ENCODE peak calls at places on chromosomes 4 and X, in ten cellular contexts. I is central memory CD4-positive, alpha-beta T cell; O is heart right ventricle; J is endothelial cell; Q is astrocyte of the cerebellum; W is stimulated activated CD4-positive, alpha-beta T cell treated with anti-CD3 and anti-CD28 coated beads, Interleukin-1b, Interleukin-23, amount 100 ng/mL, for 24 hours; A is NCI-H2081; Z is NCI-H345; U is foreskin fibroblast; H is upper lobe of left lung. V is an unnamed sample.

GRCh38 chr4:124509151-124509550 is 203.4 kb downstream of the ANKRD50 start:
- DNase-seq in I (no peak), O (no peak), J (no peak), Q (no peak), W (no peak), A (no peak), Z (no peak), U (no peak), H (no peak), V (no peak)

GRCh38 chrX:11089802-11090201 is 21.3 kb upstream of the HCCS start:
- DNase-seq in I (no peak), O (no peak), J (no peak), Q (no peak), W (no peak), A (no peak), Z (no peak), U (no peak), H (no peak), V (no peak)

GRCh38 chrX:69501433-69501832 is 2.7 kb upstream of the NALF2 start:
- DNase-seq in I (no peak), O (peak), J (peak), Q (no peak), W (no peak), A (peak), Z (peak), U (no peak), H (no peak), V (no peak)

GRCh38 chr4:6342530-6343293 is 73.1 kb downstream of the WFS1 start:
- DNase-seq in I (no peak), O (peak), J (no peak), Q (no peak), W (no peak), A (peak), Z (peak), U (no peak), H (no peak), V (no peak)

GRCh38 chr4:140637836-140638235 is 69.1 kb upstream of the UCP1 start:
- DNase-seq in I (no peak), O (no peak), J (peak), Q (no peak), W (peak), A (peak), Z (peak), U (no peak), H (no peak), V (no peak)

GRCh38 chrX:115531818-115532403 is 29.1 kb upstream of the PLS3 start:
- DNase-seq in I (no peak), O (no peak), J (no peak), Q (no peak), W (no peak), A (no peak), Z (no peak), U (peak), H (no peak), V (no peak)

GRCh38 chrX:44025611-44026010 is 52.4 kb upstream of the NDP start:
- DNase-seq in I (no peak), O (no peak), J (no peak), Q (no peak), W (no peak), A (no peak), Z (no peak), U (peak), H (no peak), V (no peak)

GRCh38 chr4:146165840-146166239 is 9.7 kb upstream of the LSM6 start:
- DNase-seq in I (no peak), O (no peak), J (no peak), Q (peak), W (no peak), A (no peak), Z (no peak), U (peak), H (no peak), V (no peak)

GRCh38 chr4:104735174-104735573 is 240.5 kb upstream of the CXXC4 start:
- DNase-seq in I (no peak), O (no peak), J (no peak), Q (no peak), W (no peak), A (no peak), Z (no peak), U (no peak), H (no peak), V (no peak)

GRCh38 chrX:84729809-84730208 is 227.6 kb upstream of the HDX start:
- DNase-seq in I (no peak), O (no peak), J (peak), Q (peak), W (no peak), A (peak), Z (peak), U (peak), H (no peak), V (no peak)

GRCh38 chr4:10677796-10678497 is 6.6 kb downstream of the CLNK start:
- DNase-seq in I (no peak), O (no peak), J (no peak), Q (no peak), W (no peak), A (no peak), Z (no peak), U (no peak), H (no peak), V (no peak)

GRCh38 chrX:13699183-13699826 is 10.4 kb downstream of the RAB9A start:
- DNase-seq in I (no peak), O (peak), J (no peak), Q (no peak), W (no peak), A (no peak), Z (no peak), U (no peak), H (no peak), V (no peak)

GRCh38 chr4:70637239-70637920 is 8.8 kb downstream of the ENAM start:
- DNase-seq in I (no peak), O (no peak), J (no peak), Q (no peak), W (no peak), A (no peak), Z (no peak), U (no peak), H (no peak), V (no peak)